ENCODE peak calls at places on chromosomes 1 and 21, in six cellular contexts. One of them, this sample, is unnamed.

GRCh38 chr1:28509705-28510349 is 4.0 kb downstream of the RCC1 start:
- DNase-seq in NAMALWA: peak; percentile 69
- DNase-seq in NCI-H446 treated with DMSO at 0.1 percent for 48 hours: no peak
- DNase-seq in NCI-H345: no peak
- DNase-seq in activated CD4-positive, CD25-positive, alpha-beta regulatory T cell treated with anti-CD3 and anti-CD28 coated beads, Interleukin-2, amount 50 U/mL, for 72 hours: no peak
- DNase-seq in left ventricle myocardium superior: no peak
- DNase-seq in this sample: no peak

GRCh38 chr21:44970766-44971671 is 31.2 kb downstream of the SLX9 start:
- DNase-seq in activated CD4-positive, CD25-positive, alpha-beta regulatory T cell treated with anti-CD3 and anti-CD28 coated beads, Interleukin-2, amount 50 U/mL, for 72 hours: no peak
- DNase-seq in NCI-H446 treated with DMSO at 0.1 percent for 48 hours: no peak
- DNase-seq in left ventricle myocardium superior: no peak
- DNase-seq in NAMALWA: no peak
- DNase-seq in NCI-H345: no peak
- DNase-seq in this sample: no peak

GRCh38 chr1:209875510-209875909 is 47.7 kb downstream of the UTP25 start:
- DNase-seq in left ventricle myocardium superior: no peak
- DNase-seq in NCI-H446 treated with DMSO at 0.1 percent for 48 hours: peak; percentile 80
- DNase-seq in activated CD4-positive, CD25-positive, alpha-beta regulatory T cell treated with anti-CD3 and anti-CD28 coated beads, Interleukin-2, amount 50 U/mL, for 72 hours: no peak
- DNase-seq in NAMALWA: no peak
- DNase-seq in NCI-H345: peak; percentile 78
- DNase-seq in this sample: peak; percentile 24

GRCh38 chr1:94284481-94284880 is 47.1 kb upstream of the ARHGAP29 start:
- DNase-seq in activated CD4-positive, CD25-positive, alpha-beta regulatory T cell treated with anti-CD3 and anti-CD28 coated beads, Interleukin-2, amount 50 U/mL, for 72 hours: no peak
- DNase-seq in left ventricle myocardium superior: no peak
- DNase-seq in NAMALWA: no peak
- DNase-seq in NCI-H446 treated with DMSO at 0.1 percent for 48 hours: no peak
- DNase-seq in NCI-H345: no peak
- DNase-seq in this sample: no peak

GRCh38 chr1:231053493-231054162 is 13.6 kb upstream of the FAM89A start:
- DNase-seq in NAMALWA: peak; percentile 34
- DNase-seq in NCI-H345: peak; percentile 17
- DNase-seq in activated CD4-positive, CD25-positive, alpha-beta regulatory T cell treated with anti-CD3 and anti-CD28 coated beads, Interleukin-2, amount 50 U/mL, for 72 hours: no peak
- DNase-seq in left ventricle myocardium superior: no peak
- DNase-seq in NCI-H446 treated with DMSO at 0.1 percent for 48 hours: no peak
- DNase-seq in this sample: no peak

GRCh38 chr1:67735220-67735619 is 50.2 kb downstream of the GADD45A start:
- DNase-seq in NCI-H446 treated with DMSO at 0.1 percent for 48 hours: no peak
- DNase-seq in NCI-H345: no peak
- DNase-seq in left ventricle myocardium superior: no peak
- DNase-seq in activated CD4-positive, CD25-positive, alpha-beta regulatory T cell treated with anti-CD3 and anti-CD28 coated beads, Interleukin-2, amount 50 U/mL, for 72 hours: no peak
- DNase-seq in NAMALWA: peak; percentile 61
- DNase-seq in this sample: no peak

GRCh38 chr1:85411567-85412312 is 53.2 kb downstream of the DDAH1 start:
- DNase-seq in NCI-H446 treated with DMSO at 0.1 percent for 48 hours: no peak
- DNase-seq in left ventricle myocardium superior: no peak
- DNase-seq in NCI-H345: no peak
- DNase-seq in NAMALWA: no peak
- DNase-seq in activated CD4-positive, CD25-positive, alpha-beta regulatory T cell treated with anti-CD3 and anti-CD28 coated beads, Interleukin-2, amount 50 U/mL, for 72 hours: no peak
- DNase-seq in this sample: no peak

GRCh38 chr21:17491716-17492414 is 21.0 kb upstream of the CXADR start:
- DNase-seq in NCI-H446 treated with DMSO at 0.1 percent for 48 hours: no peak
- DNase-seq in activated CD4-positive, CD25-positive, alpha-beta regulatory T cell treated with anti-CD3 and anti-CD28 coated beads, Interleukin-2, amount 50 U/mL, for 72 hours: no peak
- DNase-seq in NCI-H345: no peak
- DNase-seq in NAMALWA: no peak
- DNase-seq in left ventricle myocardium superior: no peak
- DNase-seq in this sample: no peak

GRCh38 chr1:26584022-26584485 is 54.5 kb downstream of the RPS6KA1 start:
- DNase-seq in NAMALWA: peak; percentile 60
- DNase-seq in left ventricle myocardium superior: no peak
- DNase-seq in NCI-H345: no peak
- DNase-seq in NCI-H446 treated with DMSO at 0.1 percent for 48 hours: no peak
- DNase-seq in activated CD4-positive, CD25-positive, alpha-beta regulatory T cell treated with anti-CD3 and anti-CD28 coated beads, Interleukin-2, amount 50 U/mL, for 72 hours: no peak
- DNase-seq in this sample: no peak

GRCh38 chr1:154151311-154151710 is 3.6 kb downstream of the NUP210L start:
- DNase-seq in NCI-H345: no peak
- DNase-seq in NCI-H446 treated with DMSO at 0.1 percent for 48 hours: no peak
- DNase-seq in activated CD4-positive, CD25-positive, alpha-beta regulatory T cell treated with anti-CD3 and anti-CD28 coated beads, Interleukin-2, amount 50 U/mL, for 72 hours: no peak
- DNase-seq in left ventricle myocardium superior: no peak
- DNase-seq in NAMALWA: no peak
- DNase-seq in this sample: no peak

GRCh38 chr1:108512239-108513071 is 47.4 kb upstream of the EEIG2 start:
- DNase-seq in NCI-H345: peak; percentile 12
- DNase-seq in left ventricle myocardium superior: no peak
- DNase-seq in activated CD4-positive, CD25-positive, alpha-beta regulatory T cell treated with anti-CD3 and anti-CD28 coated beads, Interleukin-2, amount 50 U/mL, for 72 hours: no peak
- DNase-seq in NAMALWA: peak; percentile 62
- DNase-seq in NCI-H446 treated with DMSO at 0.1 percent for 48 hours: peak; percentile 25
- DNase-seq in this sample: no peak

GRCh38 chr1:169692766-169693460 is 18.5 kb downstream of the SELL start:
- DNase-seq in left ventricle myocardium superior: no peak
- DNase-seq in NAMALWA: no peak
- DNase-seq in activated CD4-positive, CD25-positive, alpha-beta regulatory T cell treated with anti-CD3 and anti-CD28 coated beads, Interleukin-2, amount 50 U/mL, for 72 hours: no peak
- DNase-seq in NCI-H446 treated with DMSO at 0.1 percent for 48 hours: no peak
- DNase-seq in NCI-H345: no peak
- DNase-seq in this sample: no peak

GRCh38 chr1:162300057-162300917 is 76.4 kb downstream of the SPATA46 start:
- DNase-seq in left ventricle myocardium superior: no peak
- DNase-seq in NCI-H345: no peak
- DNase-seq in NAMALWA: no peak
- DNase-seq in activated CD4-positive, CD25-positive, alpha-beta regulatory T cell treated with anti-CD3 and anti-CD28 coated beads, Interleukin-2, amount 50 U/mL, for 72 hours: no peak
- DNase-seq in NCI-H446 treated with DMSO at 0.1 percent for 48 hours: no peak
- DNase-seq in this sample: no peak

GRCh38 chr1:44048816-44049215 is 17.6 kb upstream of the SLC6A9 start:
- DNase-seq in activated CD4-positive, CD25-positive, alpha-beta regulatory T cell treated with anti-CD3 and anti-CD28 coated beads, Interleukin-2, amount 50 U/mL, for 72 hours: no peak
- DNase-seq in left ventricle myocardium superior: no peak
- DNase-seq in NAMALWA: no peak
- DNase-seq in NCI-H345: no peak
- DNase-seq in NCI-H446 treated with DMSO at 0.1 percent for 48 hours: no peak
- DNase-seq in this sample: no peak

GRCh38 chr1:230822092-230822581 is 46.2 kb downstream of the C1orf198 start:
- DNase-seq in left ventricle myocardium superior: peak; percentile 65
- DNase-seq in NCI-H446 treated with DMSO at 0.1 percent for 48 hours: no peak
- DNase-seq in activated CD4-positive, CD25-positive, alpha-beta regulatory T cell treated with anti-CD3 and anti-CD28 coated beads, Interleukin-2, amount 50 U/mL, for 72 hours: no peak
- DNase-seq in NCI-H345: no peak
- DNase-seq in NAMALWA: no peak
- DNase-seq in this sample: no peak

GRCh38 chr1:57704231-57704630 is 280.4 kb upstream of the DAB1 start:
- DNase-seq in activated CD4-positive, CD25-positive, alpha-beta regulatory T cell treated with anti-CD3 and anti-CD28 coated beads, Interleukin-2, amount 50 U/mL, for 72 hours: no peak
- DNase-seq in left ventricle myocardium superior: no peak
- DNase-seq in NAMALWA: no peak
- DNase-seq in NCI-H345: no peak
- DNase-seq in NCI-H446 treated with DMSO at 0.1 percent for 48 hours: no peak
- DNase-seq in this sample: no peak

GRCh38 chr21:19908386-19908785 is 1089.8 kb upstream of the NCAM2 start:
- DNase-seq in left ventricle myocardium superior: no peak
- DNase-seq in NAMALWA: no peak
- DNase-seq in activated CD4-positive, CD25-positive, alpha-beta regulatory T cell treated with anti-CD3 and anti-CD28 coated beads, Interleukin-2, amount 50 U/mL, for 72 hours: no peak
- DNase-seq in NCI-H446 treated with DMSO at 0.1 percent for 48 hours: no peak
- DNase-seq in NCI-H345: no peak
- DNase-seq in this sample: no peak

GRCh38 chr1:182444497-182444896 is 5.4 kb upstream of the RGSL1 start:
- DNase-seq in NAMALWA: peak; percentile 19
- DNase-seq in NCI-H446 treated with DMSO at 0.1 percent for 48 hours: no peak
- DNase-seq in left ventricle myocardium superior: no peak
- DNase-seq in activated CD4-positive, CD25-positive, alpha-beta regulatory T cell treated with anti-CD3 and anti-CD28 coated beads, Interleukin-2, amount 50 U/mL, for 72 hours: no peak
- DNase-seq in NCI-H345: no peak
- DNase-seq in this sample: no peak

GRCh38 chr1:58933599-58933926 is 149.7 kb upstream of the JUN start:
- DNase-seq in left ventricle myocardium superior: no peak
- DNase-seq in NAMALWA: no peak
- DNase-seq in NCI-H446 treated with DMSO at 0.1 percent for 48 hours: no peak
- DNase-seq in activated CD4-positive, CD25-positive, alpha-beta regulatory T cell treated with anti-CD3 and anti-CD28 coated beads, Interleukin-2, amount 50 U/mL, for 72 hours: no peak
- DNase-seq in NCI-H345: peak; percentile 51
- DNase-seq in this sample: no peak

GRCh38 chr1:234369033-234369430 is 4.2 kb upstream of the COA6 start:
- DNase-seq in activated CD4-positive, CD25-positive, alpha-beta regulatory T cell treated with anti-CD3 and anti-CD28 coated beads, Interleukin-2, amount 50 U/mL, for 72 hours: no peak
- DNase-seq in NCI-H446 treated with DMSO at 0.1 percent for 48 hours: no peak
- DNase-seq in NCI-H345: no peak
- DNase-seq in NAMALWA: no peak
- DNase-seq in left ventricle myocardium superior: no peak
- DNase-seq in this sample: no peak

GRCh38 chr1:72283204-72284083 is 1.1 kb upstream of the NEGR1 start:
- DNase-seq in left ventricle myocardium superior: peak; percentile 88
- DNase-seq in NAMALWA: no peak
- DNase-seq in NCI-H446 treated with DMSO at 0.1 percent for 48 hours: peak; percentile 88
- DNase-seq in activated CD4-positive, CD25-positive, alpha-beta regulatory T cell treated with anti-CD3 and anti-CD28 coated beads, Interleukin-2, amount 50 U/mL, for 72 hours: no peak
- DNase-seq in NCI-H345: peak; percentile 86
- DNase-seq in this sample: peak; percentile 71

GRCh38 chr1:76190749-76191424 is 116.3 kb downstream of the ST6GALNAC3 start:
- DNase-seq in activated CD4-positive, CD25-positive, alpha-beta regulatory T cell treated with anti-CD3 and anti-CD28 coated beads, Interleukin-2, amount 50 U/mL, for 72 hours: no peak
- DNase-seq in NCI-H446 treated with DMSO at 0.1 percent for 48 hours: no peak
- DNase-seq in NAMALWA: no peak
- DNase-seq in left ventricle myocardium superior: no peak
- DNase-seq in NCI-H345: no peak
- DNase-seq in this sample: no peak

GRCh38 chr1:208232639-208233038 is 11.5 kb downstream of the PLXNA2 start:
- DNase-seq in NAMALWA: no peak
- DNase-seq in activated CD4-positive, CD25-positive, alpha-beta regulatory T cell treated with anti-CD3 and anti-CD28 coated beads, Interleukin-2, amount 50 U/mL, for 72 hours: no peak
- DNase-seq in left ventricle myocardium superior: no peak
- DNase-seq in NCI-H446 treated with DMSO at 0.1 percent for 48 hours: no peak
- DNase-seq in NCI-H345: no peak
- DNase-seq in this sample: no peak

GRCh38 chr1:113146242-113147072 is 73.5 kb downstream of the LRIG2 start:
- DNase-seq in NCI-H345: no peak
- DNase-seq in NAMALWA: no peak
- DNase-seq in activated CD4-positive, CD25-positive, alpha-beta regulatory T cell treated with anti-CD3 and anti-CD28 coated beads, Interleukin-2, amount 50 U/mL, for 72 hours: no peak
- DNase-seq in NCI-H446 treated with DMSO at 0.1 percent for 48 hours: no peak
- DNase-seq in left ventricle myocardium superior: no peak
- DNase-seq in this sample: no peak